ENCODE peak calls at places on chromosomes 5 and 9, in five cellular contexts. C, T, I, R and U are unnamed samples.

GRCh38 chr9:93013856-93014582 is 44.5 kb upstream of the SUSD3 start:
- DNase-seq in C (peak; percentile 11), T (no peak), I (no peak), R (no peak), U (peak; percentile 15)

GRCh38 chr9:121362813-121363585 is 7.1 kb downstream of the STOM start:
- DNase-seq in C (no peak), T (no peak), I (no peak), R (no peak), U (no peak)

GRCh38 chr9:76887951-76888350 is 18.0 kb downstream of the PRUNE2 start:
- DNase-seq in C (no peak), T (peak; percentile 35), I (no peak), R (no peak), U (no peak)

GRCh38 chr9:136996361-136997281 is at the start of gene CLIC3:
- DNase-seq in C (no peak), T (peak; percentile 78), I (peak; percentile 44), R (no peak), U (no peak)

GRCh38 chr9:89994988-89995613 is 390.3 kb downstream of the GADD45G start:
- DNase-seq in C (peak; percentile 77), T (no peak), I (no peak), R (no peak), U (no peak)

GRCh38 chr5:75052461-75053285 is at the start of gene GCNT4:
- DNase-seq in C (peak; percentile 67), T (peak; percentile 31), I (peak; percentile 35), R (peak; percentile 24), U (peak; percentile 78)

GRCh38 chr5:17340816-17341215 is 123.4 kb downstream of the BASP1 start:
- DNase-seq in C (no peak), T (no peak), I (no peak), R (no peak), U (no peak)

GRCh38 chr5:44997506-44997905 is 188.8 kb downstream of the MRPS30 start:
- DNase-seq in C (peak; percentile 18), T (no peak), I (no peak), R (no peak), U (no peak)

GRCh38 chr9:85178486-85178885 is 509.0 kb downstream of the NTRK2 start:
- DNase-seq in C (no peak), T (peak; percentile 16), I (no peak), R (no peak), U (no peak)

GRCh38 chr9:109721021-109721420 is 59.0 kb upstream of the PALM2AKAP2 start:
- DNase-seq in C (no peak), T (peak; percentile 48), I (no peak), R (no peak), U (no peak)

GRCh38 chr5:73288803-73289720 is 116.1 kb downstream of the TMEM174 start:
- DNase-seq in C (no peak), T (no peak), I (no peak), R (no peak), U (no peak)

GRCh38 chr9:95504053-95504963 is 12.5 kb downstream of the PTCH1 start:
- DNase-seq in C (peak; percentile 72), T (peak; percentile 68), I (no peak), R (no peak), U (no peak)

GRCh38 chr5:38556115-38556598 is 289 bp downstream of the LIFR start:
- DNase-seq in C (peak; percentile 26), T (no peak), I (peak; percentile 24), R (no peak), U (no peak)

GRCh38 chr9:116345817-116346216 is 192.2 kb downstream of the PAPPA start:
- DNase-seq in C (no peak), T (no peak), I (no peak), R (no peak), U (no peak)

GRCh38 chr5:134845335-134845851 is 375 bp upstream of the C5orf24 start:
- DNase-seq in C (no peak), T (no peak), I (no peak), R (peak; percentile 16), U (no peak)

GRCh38 chr9:120876842-120877240 is at the start of gene PHF19:
- DNase-seq in C (no peak), T (no peak), I (no peak), R (peak; percentile 33), U (no peak)

GRCh38 chr5:154989641-154990040 is 23.9 kb upstream of the KIF4B start:
- DNase-seq in C (no peak), T (no peak), I (no peak), R (no peak), U (no peak)

GRCh38 chr5:6435356-6435755 is 13.3 kb upstream of the UBE2QL1 start:
- DNase-seq in C (peak; percentile 38), T (peak; percentile 64), I (peak; percentile 26), R (no peak), U (peak; percentile 51)

GRCh38 chr9:36781532-36781931 is 208.8 kb downstream of the MELK start:
- DNase-seq in C (no peak), T (no peak), I (no peak), R (no peak), U (no peak)

GRCh38 chr9:125970340-125970739 is 223.2 kb downstream of the PBX3 start:
- DNase-seq in C (no peak), T (peak; percentile 2), I (no peak), R (no peak), U (no peak)

GRCh38 chr9:127897194-127897692 is 2.2 kb downstream of the ST6GALNAC6 start:
- DNase-seq in C (peak; percentile 95), T (peak; percentile 96), I (peak; percentile 58), R (peak; percentile 87), U (peak; percentile 89)

GRCh38 chr9:19424176-19424779 is 15.5 kb downstream of the ACER2 start:
- DNase-seq in C (no peak), T (no peak), I (no peak), R (no peak), U (no peak)

GRCh38 chr9:137455361-137455991 is 3.7 kb downstream of the NSMF start:
- DNase-seq in C (no peak), T (no peak), I (no peak), R (no peak), U (no peak)

GRCh38 chr5:141483842-141484241 is 988 bp upstream of the PCDHGC4 start:
- DNase-seq in C (no peak), T (peak; percentile 35), I (no peak), R (no peak), U (no peak)

GRCh38 chr9:97786341-97786740 is 66.7 kb upstream of the FOXE1 start:
- DNase-seq in C (no peak), T (no peak), I (no peak), R (no peak), U (no peak)

GRCh38 chr5:57317341-57317740 is 143.5 kb downstream of the GPBP1 start:
- DNase-seq in C (no peak), T (no peak), I (no peak), R (no peak), U (no peak)

GRCh38 chr9:131407717-131408195 is 13.9 kb downstream of the PRRC2B start:
- DNase-seq in C (peak; percentile 70), T (peak; percentile 63), I (peak; percentile 49), R (peak; percentile 66), U (peak; percentile 75)